ENCODE peak calls at places on chromosomes 11 and 22, in nine cellular contexts. F is ovary, N is body of pancreas, G is heart left ventricle, U is upper lobe of left lung, O is sigmoid colon, P is adrenal gland, R is GM12878, V is thyroid gland. A is an unnamed sample. For H3K4me1, the result is how much of the 10 kb centered on the place peaks cover.

GRCh38 chr22:19891350-19892248 is 36.9 kb upstream of the GNB1L start:
- DNase-seq in F (peak), P (no peak), U (no peak), N (no peak), V (peak), G (no peak), O (no peak), R (no peak), A (no peak)

GRCh38 chr22:41193829-41194228 is 11.3 kb upstream of the L3MBTL2 start:
- DNase-seq in R (no peak), O (no peak), U (no peak), P (no peak), N (no peak), F (no peak), V (no peak), G (no peak), A (no peak)

GRCh38 chr11:125338886-125339811 is 156.9 kb downstream of the FEZ1 start:
- DNase-seq in N (no peak), O (no peak), P (no peak), U (no peak), R (no peak), G (no peak), V (no peak), F (peak), A (peak)

GRCh38 chr11:68264741-68265540 is 6.8 kb downstream of the C11orf24 start:
- DNase-seq in P (peak), N (no peak), O (no peak), V (no peak), U (no peak), F (no peak), G (no peak), R (no peak), A (peak)

GRCh38 chr11:40255457-40255856 is 1204.0 kb downstream of the LRRC4C start:
- DNase-seq in U (no peak), F (no peak), P (no peak), N (no peak), O (no peak), G (no peak), R (no peak), V (no peak), A (no peak)

GRCh38 chr11:28400236-28401100 is 292.3 kb downstream of the METTL15 start:
- DNase-seq in U (no peak), V (no peak), O (no peak), N (no peak), F (no peak), P (no peak), G (no peak), R (no peak), A (no peak)

GRCh38 chr11:117824571-117825537 is at the start of gene FXYD2:
- DNase-seq in G (peak), U (peak), V (no peak), P (peak), N (peak), O (peak), R (no peak), F (peak), A (peak)

GRCh38 chr11:68295940-68296339 is 16.5 kb upstream of the LRP5 start:
- DNase-seq in P (no peak), O (no peak), U (no peak), N (no peak), G (no peak), F (no peak), V (no peak), R (no peak), A (no peak)

GRCh38 chr11:93051181-93051580 is 81.7 kb downstream of the MTNR1B start:
- DNase-seq in U (no peak), N (no peak), V (no peak), F (no peak), P (no peak), O (no peak), R (no peak), G (no peak), A (no peak)

GRCh38 chr11:4808476-4808875 is 4.3 kb upstream of the OR52R1 start:
- DNase-seq in P (no peak), V (no peak), G (no peak), N (no peak), F (no peak), U (no peak), O (no peak), R (no peak), A (no peak)

GRCh38 chr22:46515208-46516111 is 22.0 kb downstream of the CELSR1 start:
- DNase-seq in P (no peak), O (no peak), F (no peak), N (no peak), V (no peak), G (peak), U (no peak), R (no peak), A (peak)

GRCh38 chr22:29256606-29257325 is 11.0 kb downstream of the RHBDD3 start:
- DNase-seq in G (no peak), F (no peak), O (no peak), R (no peak), U (no peak), V (no peak), P (no peak), N (no peak), A (no peak)

GRCh38 chr11:88555829-88556202 is 218.3 kb upstream of the CTSC start:
- DNase-seq in P (no peak), F (no peak), V (no peak), U (no peak), G (no peak), O (no peak), R (no peak), N (no peak), A (no peak)

GRCh38 chr11:47443028-47443700 is 5.8 kb downstream of the RAPSN start:
- DNase-seq in G (peak), N (no peak), P (no peak), O (no peak), U (no peak), R (no peak), F (no peak), V (peak), A (no peak)

GRCh38 chr11:69924308-69925161 is 105.3 kb upstream of the FGF3 start:
- DNase-seq in R (no peak), O (peak), P (no peak), V (no peak), G (no peak), U (no peak), F (peak), N (no peak), A (no peak)

GRCh38 chr11:73099512-73100266 is 42.4 kb downstream of the FCHSD2 start:
- DNase-seq in V (no peak), F (no peak), U (no peak), O (no peak), R (no peak), N (no peak), P (no peak), G (no peak), A (no peak)

GRCh38 chr11:1749787-1750351 is 526 bp downstream of the IFITM10 start:
- DNase-seq in R (no peak), N (no peak), P (peak), V (no peak), O (no peak), G (no peak), F (no peak), U (no peak), A (peak)

GRCh38 chr11:133081020-133081419 is 451.3 kb downstream of the OPCML start:
- DNase-seq in N (no peak), G (no peak), O (no peak), V (no peak), F (no peak), P (no peak), R (no peak), U (no peak), A (no peak)

GRCh38 chr11:35288311-35288710 is 131.0 kb downstream of the SLC1A2 start:
- DNase-seq in V (no peak), G (no peak), O (no peak), P (no peak), N (no peak), U (no peak), R (no peak), F (no peak), A (no peak)

GRCh38 chr11:129854229-129854805 is 38.7 kb downstream of the TMEM45B start:
- DNase-seq in P (no peak), G (no peak), R (no peak), N (no peak), O (no peak), V (no peak), U (no peak), F (no peak), A (no peak)

GRCh38 chr11:134557571-134558257 is 145.7 kb upstream of the B3GAT1 start:
- DNase-seq in G (no peak), F (no peak), U (no peak), P (no peak), R (no peak), V (no peak), O (no peak), N (no peak), A (no peak)

GRCh38 chr11:119319702-119320592 is 3.0 kb upstream of the MCAM start:
- DNase-seq in P (no peak), O (peak), G (peak), N (no peak), R (no peak), V (no peak), U (no peak), F (peak), A (peak)

GRCh38 chr11:69878144-69878883 is 59.1 kb upstream of the FGF3 start:
- DNase-seq in P (no peak), U (peak), F (no peak), R (no peak), N (no peak), O (peak), V (no peak), G (no peak), A (no peak)

GRCh38 chr11:253886-254270 is 17.1 kb downstream of the PSMD13 start:
- DNase-seq in G (no peak), U (no peak), R (no peak), V (no peak), O (no peak), F (no peak), P (no peak), N (no peak), A (no peak)

GRCh38 chr11:2685566-2686359 is 14.0 kb downstream of the KCNQ1OT1 start:
- DNase-seq in N (peak), P (peak), U (no peak), R (no peak), G (no peak), V (no peak), F (no peak), O (peak), A (peak)

GRCh38 chr22:17217179-17217578 is 2.1 kb downstream of the ADA2 start:
- DNase-seq in R (no peak), F (no peak), N (no peak), O (no peak), G (no peak), U (no peak), P (no peak), V (no peak), A (no peak)

GRCh38 chr11:33227578-33228261 is 29.5 kb upstream of the HIPK3 start:
- DNase-seq in F (no peak), U (no peak), P (no peak), R (no peak), G (no peak), N (no peak), V (no peak), O (no peak), A (no peak)

GRCh38 chr11:70712471-70712870 is 314.1 kb downstream of the CTTN start:
- DNase-seq in R (no peak), P (peak), U (peak), F (no peak), G (no peak), N (no peak), V (no peak), O (no peak), A (no peak)

GRCh38 chr11:15918212-15918611 is 438.1 kb downstream of the SOX6 start:
- DNase-seq in G (no peak), N (peak), U (no peak), O (no peak), P (no peak), R (no peak), F (no peak), V (no peak), A (peak)

GRCh38 chr11:108733479-108734116 is 68.7 kb downstream of the DDX10 start:
- DNase-seq in O (no peak), V (no peak), P (no peak), U (no peak), R (peak), N (no peak), F (no peak), G (no peak), A (no peak)

GRCh38 chr11:10778217-10778970 is 27.3 kb downstream of the CTR9 start:
- DNase-seq in G (peak), O (peak), U (no peak), F (no peak), N (peak), P (peak), V (peak), R (no peak), A (peak)

GRCh38 chr11:116257092-116257491 is 515.7 kb downstream of the BUD13 start:
- DNase-seq in F (no peak), P (no peak), G (no peak), V (no peak), R (no peak), U (peak), N (no peak), O (no peak), A (no peak)

GRCh38 chr11:111793863-111794262 is 27.7 kb upstream of the PPP2R1B start:
- DNase-seq in R (no peak), P (peak), F (no peak), V (no peak), N (no peak), O (no peak), G (no peak), U (no peak), A (no peak)

GRCh38 chr22:47247609-47248240 is 485.3 kb downstream of the TBC1D22A start:
- DNase-seq in F (no peak), R (no peak), N (no peak), G (no peak), P (no peak), O (no peak), V (no peak), U (no peak), A (no peak)

GRCh38 chr22:49540571-49541450 is 286.9 kb downstream of the BRD1 start:
- DNase-seq in G (no peak), O (peak), V (no peak), R (no peak), U (peak), P (peak), N (peak), F (peak), A (peak)

GRCh38 chr22:27662359-27663030 is 139.1 kb downstream of the MN1 start:
- DNase-seq in P (peak), F (peak), G (peak), O (no peak), N (peak), V (peak), R (no peak), U (no peak), A (no peak)

GRCh38 chr11:64450168-64450560 is 91.2 kb downstream of the RPS6KA4 start:
- DNase-seq in U (no peak), N (no peak), P (no peak), R (no peak), F (no peak), V (no peak), G (no peak), O (peak), A (no peak)

GRCh38 chr11:1841511-1842148 is 2.8 kb downstream of the TNNI2 start:
- DNase-seq in G (peak), V (no peak), F (peak), U (no peak), O (no peak), R (no peak), N (peak), P (peak), A (no peak)

GRCh38 chr11:95282337-95282751 is 51.3 kb upstream of the SESN3 start:
- DNase-seq in U (peak), N (no peak), P (no peak), R (no peak), V (no peak), G (no peak), O (peak), F (no peak), A (no peak)

GRCh38 chr11:95283653-95284052 is 52.7 kb upstream of the SESN3 start:
- DNase-seq in G (no peak), V (no peak), U (no peak), R (no peak), O (no peak), N (no peak), P (no peak), F (no peak), A (no peak)

GRCh38 chr11:95277868-95278267 is 46.9 kb upstream of the SESN3 start:
- DNase-seq in P (no peak), R (no peak), U (no peak), G (no peak), N (no peak), F (no peak), V (no peak), O (no peak), A (no peak)

GRCh38 chr11:95283146-95283545 is 52.1 kb upstream of the SESN3 start:
- DNase-seq in P (no peak), F (no peak), U (no peak), V (no peak), G (no peak), N (no peak), O (no peak), R (no peak), A (no peak)

GRCh38 chr11:95279921-95280861 is 49.2 kb upstream of the SESN3 start:
- DNase-seq in N (peak), F (no peak), P (peak), O (no peak), V (peak), G (no peak), R (no peak), U (peak), A (no peak)
- H3K4me1 ChIP-seq in N (under half), F (under half), P (under half), O (under half), V (under half), G (under half), R (under half), U (under half), A (under half)

GRCh38 chr11:18526521-18527296 is at the start of gene TSG101:
- DNase-seq in O (peak), N (peak), F (peak), V (peak), G (peak), R (peak), U (peak), P (peak), A (peak)
- TF ChIP-seq POLR2A in O (peak), N (peak), F (peak), V (peak), G (peak), R (peak), U (peak), P (peak), A (peak)

DNA sequence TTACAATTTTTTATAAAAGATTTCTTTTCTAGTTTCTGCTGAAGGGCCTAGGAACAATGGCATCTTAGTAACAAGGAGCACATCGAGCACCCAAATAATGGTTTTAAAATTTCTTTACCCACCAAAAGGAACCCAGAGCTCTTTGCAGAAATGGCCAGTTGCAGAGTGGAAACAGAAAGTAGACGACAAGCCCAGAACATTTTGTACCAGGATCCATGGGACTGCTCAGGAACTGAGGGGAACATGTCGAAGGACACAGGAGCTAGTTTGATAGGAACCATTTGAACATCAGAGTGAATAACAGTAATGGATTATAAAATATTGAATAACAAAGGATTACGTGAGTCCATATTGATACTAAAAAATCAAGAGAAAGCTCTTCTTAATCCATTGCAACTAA is 17.3 kb downstream of the PANX1 start:
- DNase-seq in F (no peak), V (no peak), G (no peak), R (no peak), N (no peak), U (no peak), P (no peak), O (no peak), A (no peak)
- H3K4me1 ChIP-seq in F (under half), V (under half), G (under half), R (under half), N (under half), U (under half), P (under half), O (half or more), A (under half)

GRCh38 chr22:37636949-37637273 is 2.6 kb upstream of the SH3BP1 start:
- DNase-seq in F (no peak), G (no peak), N (no peak), V (no peak), O (no peak), P (no peak), R (no peak), U (no peak), A (no peak)

GRCh38 chr22:37639771-37640590 is 512 bp downstream of the SH3BP1 start:
- DNase-seq in N (no peak), U (peak), F (no peak), P (no peak), O (no peak), V (no peak), R (no peak), G (no peak), A (no peak)

GRCh38 chr22:37636186-37636948 is 3.1 kb upstream of the SH3BP1 start:
- DNase-seq in R (no peak), P (no peak), O (no peak), G (no peak), N (no peak), F (no peak), V (no peak), U (no peak), A (no peak)

GRCh38 chr22:37639070-37639760 is at the start of gene SH3BP1:
- DNase-seq in R (no peak), O (no peak), F (peak), G (peak), N (peak), V (peak), U (peak), P (no peak), A (no peak)

GRCh38 chr22:37638351-37639069 is 959 bp upstream of the SH3BP1 start:
- DNase-seq in N (no peak), P (no peak), U (no peak), V (no peak), F (no peak), G (no peak), O (no peak), R (no peak), A (no peak)
- TF ChIP-seq POLR2A in N (no peak), P (no peak), U (no peak), V (no peak), F (no peak), G (no peak), O (no peak), R (peak), A (no peak)

DNA sequence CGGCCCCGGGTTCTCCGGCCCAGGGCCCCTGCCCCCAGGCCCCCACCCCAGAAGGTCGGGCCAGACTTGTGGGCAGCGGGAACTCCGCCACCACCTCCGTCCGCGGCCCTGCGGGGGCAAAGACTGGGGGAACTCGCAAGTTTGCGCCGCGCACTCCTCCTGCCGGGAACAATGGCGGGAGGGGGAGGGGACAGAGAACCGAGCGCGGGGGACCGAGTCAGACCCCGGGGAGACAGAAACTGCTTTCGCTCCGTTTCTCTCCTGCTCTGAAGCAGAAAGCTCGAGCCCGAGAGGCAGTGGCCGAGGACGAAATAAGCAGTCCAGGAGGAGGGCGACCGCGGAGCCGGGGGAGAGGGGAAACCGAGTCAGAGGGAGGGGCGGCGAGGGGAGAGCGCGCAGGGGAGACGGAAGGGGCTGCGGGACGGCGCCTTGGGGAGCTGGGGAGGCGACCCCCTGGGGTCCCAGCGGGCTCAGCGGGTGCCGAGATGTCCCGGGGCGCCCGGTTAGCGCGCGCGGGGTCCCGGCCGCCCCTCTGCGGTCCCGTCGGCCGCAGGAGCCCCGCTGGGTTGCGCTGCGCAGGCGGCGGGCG is 553 bp downstream of the TP53I11 start:
- DNase-seq in V (peak), P (no peak), R (no peak), F (peak), O (no peak), N (peak), U (peak), G (peak), A (peak)
- H3K4me1 ChIP-seq in V (under half), P (under half), R (under half), F (under half), O (under half), N (under half), U (half or more), G (under half), A (half or more)